ENCODE peak calls at places on chromosome 11, in ten cellular contexts. C is H1, Q is esophagus squamous epithelium, M is GM23248, Z is ovary, G is left ventricle myocardium inferior, I is OCI-LY7, E is thyroid gland, Y is mammary epithelial cell, X is upper lobe of right lung. U is an unnamed sample. For H3K4me1, the result is how much of the 10 kb centered on the place peaks cover.

GRCh38 chr11:83292709-83293435 is 6.7 kb upstream of the CCDC90B start:
- DNase-seq in C (peak), Q (no peak), M (peak), Z (no peak), G (no peak), I (peak), E (peak), Y (peak), X (no peak), U (no peak)

GRCh38 chr11:119607726-119608125 is 121.3 kb downstream of the NECTIN1 start:
- DNase-seq in C (no peak), Q (no peak), M (no peak), Z (no peak), G (no peak), I (no peak), E (no peak), Y (peak), X (no peak), U (no peak)

GRCh38 chr11:57674251-57674650 is 6.3 kb downstream of the ZDHHC5 start:
- DNase-seq in C (no peak), Q (no peak), M (no peak), Z (no peak), G (no peak), I (no peak), E (no peak), Y (no peak), X (no peak), U (no peak)

GRCh38 chr11:1158681-1159525 is 1.1 kb downstream of the MUC5AC start:
- DNase-seq in C (no peak), Q (no peak), M (no peak), Z (no peak), G (no peak), I (no peak), E (no peak), Y (no peak), X (peak), U (peak)

GRCh38 chr11:115112779-115113178 is 391.4 kb downstream of the CADM1 start:
- DNase-seq in C (no peak), Q (no peak), M (no peak), Z (no peak), G (no peak), I (no peak), E (no peak), Y (no peak), X (no peak), U (no peak)

GRCh38 chr11:73126804-73127480 is 15.2 kb downstream of the FCHSD2 start:
- DNase-seq in C (no peak), Q (no peak), M (peak), Z (no peak), G (no peak), I (no peak), E (no peak), Y (no peak), X (no peak), U (no peak)

GRCh38 chr11:35935390-35935789 is 8.5 kb upstream of the LDLRAD3 start:
- DNase-seq in C (no peak), Q (no peak), M (no peak), Z (no peak), G (no peak), I (no peak), E (no peak), Y (no peak), X (no peak), U (no peak)

GRCh38 chr11:110573411-110573810 is 138.8 kb downstream of the ARHGAP20 start:
- DNase-seq in C (no peak), Q (no peak), M (no peak), Z (no peak), G (no peak), I (no peak), E (no peak), Y (no peak), X (no peak), U (no peak)

GRCh38 chr11:63573881-63574855 is 11.0 kb upstream of the PLAAT2 start:
- DNase-seq in C (no peak), Q (no peak), M (peak), Z (peak), G (peak), I (peak), E (peak), Y (peak), X (no peak), U (peak)

GRCh38 chr11:2072551-2073261 is 66.5 kb downstream of the IGF2 start:
- DNase-seq in C (no peak), Q (no peak), M (peak), Z (no peak), G (no peak), I (no peak), E (no peak), Y (no peak), X (peak), U (no peak)

GRCh38 chr11:103894673-103895072 is 141.8 kb upstream of the DDI1 start:
- DNase-seq in C (no peak), Q (no peak), M (no peak), Z (no peak), G (no peak), I (no peak), E (no peak), Y (no peak), X (no peak), U (no peak)

GRCh38 chr11:36702330-36703054 is 104.5 kb upstream of the RAG2 start:
- DNase-seq in C (peak), Q (no peak), M (peak), Z (peak), G (no peak), I (peak), E (peak), Y (peak), X (no peak), U (no peak)

GRCh38 chr11:13767461-13767860 is 99.0 kb downstream of the FAR1 start:
- DNase-seq in C (no peak), Q (no peak), M (no peak), Z (no peak), G (no peak), I (no peak), E (no peak), Y (no peak), X (no peak), U (no peak)

GRCh38 chr11:36306888-36307287 is 10.8 kb downstream of the PRR5L start:
- DNase-seq in C (no peak), Q (no peak), M (peak), Z (no peak), G (no peak), I (no peak), E (no peak), Y (no peak), X (no peak), U (no peak)

GRCh38 chr11:117511483-117511934 is 183.9 kb downstream of the CEP164 start:
- DNase-seq in C (no peak), Q (no peak), M (no peak), Z (no peak), G (no peak), I (no peak), E (peak), Y (no peak), X (no peak), U (no peak)

GRCh38 chr11:76233936-76234703 is 27.8 kb upstream of the WNT11 start:
- DNase-seq in C (no peak), Q (no peak), M (peak), Z (peak), G (peak), I (peak), E (peak), Y (peak), X (peak), U (peak)

DNA sequence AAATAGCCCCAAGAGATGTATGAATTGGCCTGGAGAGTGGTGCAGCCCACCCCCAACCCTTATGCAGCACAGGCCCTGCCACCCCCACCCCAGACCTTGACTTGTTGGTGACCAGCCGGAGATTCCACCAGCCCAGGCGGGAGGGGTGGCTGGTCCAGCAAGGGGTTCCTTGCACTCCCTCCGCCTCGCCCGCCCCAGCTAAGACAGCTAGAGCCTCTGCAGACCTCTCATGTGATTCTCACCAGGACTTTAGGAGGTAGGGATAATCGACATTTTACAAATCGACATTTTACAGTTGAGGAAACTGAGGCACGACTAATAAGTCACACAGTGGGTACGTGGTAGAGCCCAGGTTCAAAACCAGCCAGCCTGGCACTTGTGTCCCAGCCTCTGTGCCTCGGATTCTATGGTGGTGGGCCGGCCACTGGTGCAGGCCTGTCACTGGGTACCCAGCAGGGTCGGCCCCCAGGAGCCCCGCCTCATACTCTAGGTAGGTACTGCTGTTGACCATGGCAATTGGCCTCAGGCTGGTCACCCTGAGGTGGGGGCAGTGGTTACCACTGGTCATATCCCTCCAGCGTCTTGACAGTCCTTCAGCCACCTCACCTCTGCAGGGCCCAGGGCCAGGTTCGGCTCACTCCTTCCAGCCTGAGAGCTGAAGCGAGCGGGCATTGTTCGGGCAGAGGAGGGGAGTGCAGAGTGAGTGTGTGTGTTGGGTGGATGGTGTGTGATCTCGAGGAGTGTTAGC is 35.0 kb upstream of the MYRF start:
- DNase-seq in C (no peak), Q (no peak), M (no peak), Z (no peak), G (no peak), I (no peak), E (no peak), Y (no peak), X (no peak), U (no peak)
- H3K4me1 ChIP-seq in C (under half), Q (under half), M (under half), Z (under half), G (under half), I (under half), E (under half), Y (under half), X (under half), U (under half)

GRCh38 chr11:85951428-85952107 is 96.4 kb downstream of the CCDC83 start:
- DNase-seq in C (no peak), Q (no peak), M (no peak), Z (no peak), G (no peak), I (no peak), E (no peak), Y (no peak), X (no peak), U (no peak)
- H3K4me1 ChIP-seq in C (under half), Q (under half), M (half or more), Z (under half), G (under half), I (under half), E (under half), Y (under half), X (under half), U (under half)

DNA sequence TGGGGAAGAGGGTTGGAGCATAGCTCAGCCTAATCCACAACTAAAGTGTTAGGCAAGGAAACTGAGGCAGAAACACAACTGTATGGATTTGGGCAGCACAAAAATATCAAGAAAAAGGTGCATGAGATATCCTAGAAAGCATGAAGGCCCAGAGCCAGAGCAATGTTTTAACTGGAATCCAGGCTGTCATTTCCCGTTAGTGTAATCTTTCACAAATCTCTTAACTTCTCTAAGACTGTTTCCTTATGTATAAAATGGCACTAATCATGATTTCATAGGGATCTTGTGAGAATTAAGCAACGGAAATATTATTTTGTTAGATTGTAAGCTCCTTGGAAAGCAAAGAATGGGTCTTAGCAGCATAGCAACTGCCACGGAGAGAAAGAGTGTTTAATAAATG is 14.6 kb upstream of the SYTL2 start:
- DNase-seq in C (no peak), Q (no peak), M (no peak), Z (no peak), G (no peak), I (no peak), E (no peak), Y (no peak), X (no peak), U (no peak)
- H3K4me1 ChIP-seq in C (under half), Q (under half), M (under half), Z (under half), G (under half), I (under half), E (under half), Y (under half), X (under half), U (under half)

DNA sequence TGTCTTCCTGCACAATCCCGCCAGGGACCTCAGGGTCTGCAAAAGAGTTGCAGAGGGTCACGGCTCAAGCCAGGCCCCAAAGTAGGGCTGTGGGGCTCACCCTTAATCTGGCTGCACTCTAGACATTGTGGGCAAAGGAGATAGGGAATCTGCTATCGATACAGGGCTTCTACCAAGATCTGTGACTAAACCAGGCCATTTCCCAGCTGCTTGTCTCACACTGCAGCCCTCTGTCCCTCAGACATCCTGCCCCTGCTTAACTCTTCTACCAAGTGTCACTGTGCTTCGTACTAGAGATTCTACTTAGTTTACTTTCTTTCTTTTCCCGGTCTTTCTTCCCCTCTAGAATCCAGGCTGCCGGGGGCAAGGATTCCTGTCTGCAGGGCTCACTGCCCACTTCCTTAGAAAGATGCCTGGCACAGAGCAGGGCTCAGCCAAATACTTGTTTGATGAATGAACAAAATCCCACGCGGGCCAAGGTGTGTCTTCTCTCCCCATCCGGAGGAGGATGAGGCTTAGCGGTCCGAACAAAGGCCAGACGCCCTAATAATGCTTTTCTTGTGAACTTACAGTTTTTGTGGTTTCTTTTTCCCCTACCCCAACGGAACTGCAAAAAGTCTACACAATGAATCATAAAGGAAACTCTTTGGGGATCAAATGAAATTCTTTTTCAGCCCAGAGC is 61.3 kb upstream of the ANO1 start:
- DNase-seq in C (no peak), Q (no peak), M (peak), Z (no peak), G (no peak), I (no peak), E (no peak), Y (peak), X (no peak), U (no peak)
- H3K4me1 ChIP-seq in C (under half), Q (under half), M (under half), Z (under half), G (under half), I (under half), E (under half), Y (half or more), X (under half), U (under half)

GRCh38 chr11:90222459-90223247 is at the start of gene CHORDC1:
- DNase-seq in C (peak), Q (peak), M (peak), Z (peak), G (peak), I (peak), E (peak), Y (peak), X (peak), U (peak)

GRCh38 chr11:90218606-90219005 is 4.2 kb downstream of the CHORDC1 start:
- DNase-seq in C (no peak), Q (no peak), M (no peak), Z (no peak), G (peak), I (no peak), E (peak), Y (no peak), X (peak), U (peak)

GRCh38 chr11:90222152-90222458 is 744 bp downstream of the CHORDC1 start:
- DNase-seq in C (no peak), Q (no peak), M (no peak), Z (no peak), G (no peak), I (no peak), E (no peak), Y (no peak), X (no peak), U (no peak)

GRCh38 chr11:90219438-90219837 is 3.4 kb downstream of the CHORDC1 start:
- DNase-seq in C (no peak), Q (no peak), M (no peak), Z (no peak), G (no peak), I (no peak), E (no peak), Y (no peak), X (no peak), U (no peak)

DNA sequence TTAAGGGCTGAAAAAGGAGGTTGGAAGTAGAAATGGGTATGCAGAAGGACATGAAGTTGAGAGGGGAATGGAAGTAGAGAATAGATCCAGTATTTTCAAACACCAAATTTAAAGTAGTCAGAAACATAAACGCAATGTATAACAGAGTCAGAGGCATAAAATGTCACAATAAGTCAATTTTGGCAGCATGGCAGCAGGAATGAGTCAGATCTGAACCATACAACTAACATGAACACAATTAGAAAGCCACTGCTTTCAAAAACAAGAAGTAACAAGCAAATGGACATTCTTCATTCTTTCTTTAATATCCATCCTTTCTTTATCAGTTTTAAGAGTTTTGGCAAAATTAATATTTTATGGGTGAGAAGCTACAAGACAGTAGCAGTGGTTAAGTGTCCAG is 2.5 kb downstream of the CHORDC1 start:
- DNase-seq in C (no peak), Q (no peak), M (peak), Z (no peak), G (no peak), I (no peak), E (no peak), Y (peak), X (no peak), U (no peak)
- H3K4me1 ChIP-seq in C (under half), Q (under half), M (under half), Z (under half), G (half or more), I (under half), E (under half), Y (under half), X (under half), U (half or more)